ENCODE peak calls at places on chromosomes 5 and 9, in ten cellular contexts. B, P, Y, V, K, E, S, R, Q and N are unnamed samples.

GRCh38 chr9:133463234-133463863 is 3.6 kb downstream of the CACFD1 start:
- DNase-seq in S (no peak), Y (no peak), V (peak), R (no peak), Q (no peak), K (no peak), B (no peak), P (no peak), E (no peak), N (no peak)

GRCh38 chr9:108972186-108972585 is 38.0 kb downstream of the ABITRAM start:
- DNase-seq in S (no peak), Y (no peak), K (no peak), E (no peak), V (no peak), B (no peak), P (no peak), R (no peak), Q (no peak), N (no peak)

GRCh38 chr5:121426153-121426552 is 425.5 kb upstream of the FTMT start:
- DNase-seq in K (no peak), R (no peak), P (no peak), V (no peak), S (no peak), E (no peak), Q (no peak), Y (no peak), B (no peak), N (no peak)

GRCh38 chr9:112665347-112665746 is 52.6 kb downstream of the INIP start:
- DNase-seq in S (no peak), R (peak), Y (no peak), B (no peak), P (no peak), K (no peak), V (no peak), E (no peak), Q (no peak), N (no peak)

GRCh38 chr5:108148715-108149139 is 233.2 kb downstream of the FBXL17 start:
- DNase-seq in R (peak), V (peak), P (no peak), Y (no peak), E (peak), K (no peak), S (peak), B (no peak), Q (no peak), N (peak)

GRCh38 chr9:120368799-120369198 is 211.2 kb downstream of the CDK5RAP2 start:
- DNase-seq in B (peak), R (no peak), Y (no peak), E (no peak), V (no peak), P (no peak), Q (no peak), S (no peak), K (no peak), N (no peak)

GRCh38 chr5:9515451-9515850 is 30.4 kb downstream of the SEMA5A start:
- DNase-seq in R (no peak), V (no peak), E (no peak), Q (no peak), S (no peak), Y (no peak), K (peak), B (no peak), P (no peak), N (no peak)

GRCh38 chr9:14309403-14309802 is 4.5 kb downstream of the NFIB start:
- DNase-seq in B (no peak), Y (no peak), R (no peak), P (no peak), E (peak), V (peak), S (no peak), K (no peak), Q (no peak), N (no peak)

GRCh38 chr5:79512692-79513518 is 1.0 kb downstream of the HOMER1 start:
- DNase-seq in K (no peak), Q (no peak), S (peak), R (peak), E (peak), V (peak), P (no peak), Y (no peak), B (no peak), N (no peak)

GRCh38 chr5:131382407-131383395 is 118.8 kb downstream of the CDC42SE2 start:
- DNase-seq in B (no peak), K (no peak), R (peak), V (peak), Y (peak), E (peak), Q (no peak), S (peak), P (no peak), N (peak)

GRCh38 chr9:13963005-13963653 is 350.8 kb downstream of the NFIB start:
- DNase-seq in Y (no peak), V (no peak), Q (no peak), P (no peak), E (no peak), B (no peak), S (no peak), R (no peak), K (no peak), N (no peak)

GRCh38 chr9:131299346-131299745 is 9.8 kb downstream of the PLPP7 start:
- DNase-seq in E (no peak), Y (no peak), B (no peak), V (no peak), R (no peak), Q (no peak), K (no peak), S (no peak), P (no peak), N (no peak)

GRCh38 chr5:68749648-68750047 is 344.2 kb upstream of the SLC30A5 start:
- DNase-seq in E (peak), V (no peak), R (no peak), Q (no peak), K (no peak), Y (no peak), B (no peak), P (no peak), S (no peak), N (peak)

GRCh38 chr5:88719434-88719833 is 163.6 kb downstream of the MEF2C start:
- DNase-seq in Q (no peak), P (no peak), K (no peak), B (no peak), E (no peak), Y (no peak), V (no peak), R (no peak), S (no peak), N (no peak)

GRCh38 chr5:78778538-78778937 is 130.0 kb upstream of the LHFPL2 start:
- DNase-seq in K (no peak), Q (no peak), S (no peak), Y (no peak), R (no peak), E (no peak), V (no peak), B (no peak), P (no peak), N (no peak)

GRCh38 chr5:75951158-75951557 is 132.0 kb upstream of the SV2C start:
- DNase-seq in V (no peak), S (no peak), Q (no peak), K (no peak), R (no peak), P (no peak), E (no peak), Y (peak), B (no peak), N (no peak)

GRCh38 chr9:4742246-4742645 is 1.2 kb upstream of the AK3 start:
- DNase-seq in Q (no peak), S (no peak), R (peak), P (no peak), K (no peak), B (no peak), Y (no peak), V (no peak), E (no peak), N (no peak)

GRCh38 chr5:151031554-151031953 is 11.2 kb downstream of the GPX3 start:
- DNase-seq in Q (no peak), K (no peak), R (no peak), S (no peak), Y (no peak), V (no peak), P (no peak), B (no peak), E (no peak), N (no peak)

GRCh38 chr9:86201474-86202337 is 57.8 kb downstream of the C9orf153 start:
- DNase-seq in S (no peak), E (no peak), R (no peak), Q (no peak), K (no peak), V (no peak), P (no peak), B (no peak), Y (no peak), N (no peak)